ENCODE peak calls at places on chromosomes 3 and 15, in ten cellular contexts. N, Q, H, B, R, L, T, G, F and Z are unnamed samples.

GRCh38 chr15:93232840-93233239 is 143.8 kb upstream of the RGMA start:
- DNase-seq in N (no peak), Q (no peak), H (no peak), B (no peak), R (no peak), L (no peak), T (no peak), G (no peak), F (no peak), Z (no peak)

GRCh38 chr3:119084371-119085069 is 49.9 kb upstream of the IGSF11 start:
- DNase-seq in N (no peak), Q (no peak), H (no peak), B (no peak), R (no peak), L (no peak), T (no peak), G (no peak), F (peak; percentile 69), Z (peak; percentile 43)

GRCh38 chr3:111851511-111851954 is 7.5 kb upstream of the PHLDB2 start:
- DNase-seq in N (no peak), Q (peak; percentile 15), H (no peak), B (no peak), R (no peak), L (peak; percentile 66), T (peak; percentile 87), G (no peak), F (no peak), Z (peak; percentile 83)

GRCh38 chr3:65907232-65908130 is 131.2 kb downstream of the MAGI1 start:
- DNase-seq in N (no peak), Q (no peak), H (peak; percentile 30), B (no peak), R (no peak), L (no peak), T (no peak), G (no peak), F (no peak), Z (no peak)

GRCh38 chr15:83248944-83249343 is 35.5 kb downstream of the BNC1 start:
- DNase-seq in N (no peak), Q (no peak), H (peak; percentile 63), B (no peak), R (no peak), L (no peak), T (no peak), G (no peak), F (no peak), Z (no peak)

GRCh38 chr3:158961911-158962310 is 160.1 kb downstream of the MFSD1 start:
- DNase-seq in N (no peak), Q (no peak), H (no peak), B (no peak), R (no peak), L (no peak), T (no peak), G (no peak), F (no peak), Z (no peak)

GRCh38 chr3:194773666-194774455 is 88.2 kb downstream of the FAM43A start:
- DNase-seq in N (no peak), Q (no peak), H (no peak), B (peak; percentile 50), R (peak; percentile 37), L (no peak), T (no peak), G (no peak), F (no peak), Z (peak; percentile 72)

GRCh38 chr3:197242784-197243432 is 55.5 kb downstream of the DLG1 start:
- DNase-seq in N (no peak), Q (no peak), H (peak; percentile 62), B (no peak), R (no peak), L (no peak), T (no peak), G (no peak), F (no peak), Z (no peak)

GRCh38 chr3:56269755-56270154 is 198.5 kb downstream of the ERC2 start:
- DNase-seq in N (no peak), Q (no peak), H (no peak), B (no peak), R (no peak), L (peak; percentile 12), T (peak; percentile 66), G (no peak), F (no peak), Z (no peak)

GRCh38 chr3:197463279-197463678 is 92.5 kb downstream of the BDH1 start:
- DNase-seq in N (no peak), Q (no peak), H (no peak), B (no peak), R (no peak), L (peak; percentile 35), T (peak; percentile 13), G (no peak), F (no peak), Z (no peak)

GRCh38 chr15:96849501-96849900 is 519.0 kb downstream of the NR2F2 start:
- DNase-seq in N (no peak), Q (no peak), H (no peak), B (no peak), R (no peak), L (no peak), T (peak; percentile 47), G (no peak), F (no peak), Z (peak; percentile 79)

DNA sequence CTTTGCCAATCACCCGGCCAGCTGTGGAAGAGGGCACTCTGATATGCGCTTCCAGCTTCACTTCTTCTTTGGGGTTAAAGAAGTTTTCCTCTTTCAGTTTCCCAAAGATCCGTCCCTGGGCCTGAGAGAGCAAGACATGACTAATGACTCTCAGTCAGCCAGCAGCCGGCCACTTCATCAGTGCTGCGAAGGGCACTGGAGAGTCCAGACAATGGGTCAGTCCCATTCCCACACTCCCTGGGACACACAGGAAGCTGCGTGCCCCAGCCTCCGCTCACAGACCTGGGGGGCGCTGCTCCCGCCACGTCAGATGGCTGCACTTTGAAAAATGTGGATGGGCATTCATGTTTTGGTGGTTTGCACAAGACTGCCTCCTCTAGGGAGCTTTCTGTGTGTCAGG is 63.3 kb downstream of the SENP2 start:
- DNase-seq in N (no peak), Q (peak; percentile 78), H (no peak), B (peak; percentile 62), R (no peak), L (no peak), T (peak; percentile 29), G (no peak), F (no peak), Z (no peak)
- H3K36me3 ChIP-seq in N (peaks cover 5% of the 10 kb centered on the region), Q (no peaks in the 10 kb centered on the region), H (no peaks in the 10 kb centered on the region), B (no peaks in the 10 kb centered on the region), R (no peaks in the 10 kb centered on the region), L (peaks cover 84% of the 10 kb centered on the region), T (peaks cover 68% of the 10 kb centered on the region), G (no peaks in the 10 kb centered on the region), F (no peaks in the 10 kb centered on the region), Z (peaks cover 76% of the 10 kb centered on the region)

GRCh38 chr3:172627057-172627809 is 83.6 kb downstream of the NCEH1 start:
- DNase-seq in N (no peak), Q (no peak), H (no peak), B (no peak), R (no peak), L (no peak), T (peak; percentile 80), G (no peak), F (no peak), Z (no peak)
- H3K9me3 ChIP-seq in N (no peaks in the 10 kb centered on the region), Q (no peaks in the 10 kb centered on the region), H (no peaks in the 10 kb centered on the region), B (no peaks in the 10 kb centered on the region), R (no peaks in the 10 kb centered on the region), L (no peaks in the 10 kb centered on the region), T (no peaks in the 10 kb centered on the region), G (no peaks in the 10 kb centered on the region), F (no peaks in the 10 kb centered on the region), Z (peaks cover 2% of the 10 kb centered on the region)

GRCh38 chr15:43258781-43259180 is 7.9 kb downstream of the TGM5 start:
- DNase-seq in N (no peak), Q (no peak), H (no peak), B (no peak), R (no peak), L (no peak), T (no peak), G (no peak), F (no peak), Z (no peak)

GRCh38 chr15:43255376-43255775 is 11.4 kb downstream of the TGM5 start:
- DNase-seq in N (no peak), Q (no peak), H (no peak), B (no peak), R (no peak), L (no peak), T (no peak), G (no peak), F (no peak), Z (no peak)

GRCh38 chr15:43253431-43254403 is 13.0 kb downstream of the TGM5 start:
- DNase-seq in N (no peak), Q (peak; percentile 22), H (no peak), B (no peak), R (no peak), L (no peak), T (peak; percentile 51), G (no peak), F (no peak), Z (peak; percentile 81)

GRCh38 chr15:43260011-43260615 is 6.6 kb downstream of the TGM5 start:
- DNase-seq in N (no peak), Q (no peak), H (no peak), B (no peak), R (no peak), L (no peak), T (no peak), G (no peak), F (no peak), Z (no peak)

DNA sequence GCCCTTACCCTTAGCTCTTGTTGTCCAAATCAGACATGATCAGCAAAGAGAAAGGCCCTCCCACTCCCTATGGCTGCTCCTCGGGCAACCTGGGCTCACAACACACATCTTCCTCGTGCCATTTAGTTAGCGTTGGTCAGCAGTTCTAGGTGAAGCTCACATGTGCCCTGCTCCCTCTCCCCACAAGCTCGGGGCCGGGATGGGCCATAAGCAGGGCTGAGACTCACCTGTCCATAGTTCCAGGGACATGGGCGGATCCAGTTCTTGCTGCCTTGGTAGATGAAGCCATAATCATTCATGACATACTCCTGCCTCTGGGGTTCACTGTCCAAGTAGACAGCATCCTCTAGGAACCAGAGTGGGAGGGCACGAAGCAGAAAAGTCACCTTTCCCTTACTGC is 10.4 kb downstream of the TGM5 start:
- DNase-seq in N (no peak), Q (no peak), H (no peak), B (no peak), R (no peak), L (no peak), T (no peak), G (no peak), F (no peak), Z (no peak)
- H3K27me3 ChIP-seq in N (no peaks in the 10 kb centered on the region), Q (no peaks in the 10 kb centered on the region), H (no peaks in the 10 kb centered on the region), B (no peaks in the 10 kb centered on the region), R (no peaks in the 10 kb centered on the region), L (no peaks in the 10 kb centered on the region), T (no peaks in the 10 kb centered on the region), G (no peaks in the 10 kb centered on the region), F (no peaks in the 10 kb centered on the region), Z (no peaks in the 10 kb centered on the region)

DNA sequence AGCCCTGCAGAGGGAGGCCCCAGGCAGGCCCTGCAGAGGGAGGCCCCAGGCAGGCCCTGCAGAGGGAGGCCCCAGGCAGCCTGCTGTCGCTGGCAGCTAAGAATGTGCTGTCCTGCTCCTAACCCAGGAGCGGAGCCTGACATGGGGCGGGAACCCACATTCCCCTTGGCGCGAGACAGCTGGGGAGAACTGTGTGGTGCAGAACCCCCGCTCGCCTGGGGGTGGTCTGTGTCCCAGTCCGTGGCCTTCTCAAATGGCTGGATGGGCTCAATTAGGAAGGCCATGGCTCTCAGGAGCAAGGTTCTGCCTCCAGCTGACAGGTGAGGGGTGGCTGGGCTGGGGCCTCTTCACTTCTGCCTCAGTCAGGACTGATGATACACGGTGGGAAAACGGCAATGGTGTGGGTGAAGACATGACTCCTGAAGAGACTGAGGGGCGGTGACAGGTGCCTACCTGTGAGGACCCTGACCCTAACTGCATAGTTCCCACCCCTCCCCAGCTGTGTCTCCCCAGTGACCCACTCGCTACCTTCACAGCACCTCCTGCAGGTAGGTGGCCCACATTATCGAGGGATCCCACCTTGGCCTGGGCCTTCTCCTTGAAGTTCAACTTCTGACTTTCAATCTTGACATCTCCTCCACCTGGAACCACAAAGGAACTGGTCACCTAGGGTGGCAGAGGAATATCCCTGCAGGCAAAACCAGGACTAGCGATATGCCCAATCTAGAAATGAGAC is 52.0 kb downstream of the DHX30 start:
- DNase-seq in N (no peak), Q (no peak), H (no peak), B (no peak), R (no peak), L (no peak), T (no peak), G (no peak), F (no peak), Z (no peak)
- H3K36me3 ChIP-seq in N (peaks cover 95% of the 10 kb centered on the region), Q (no peaks in the 10 kb centered on the region), H (no peaks in the 10 kb centered on the region), B (peaks cover 95% of the 10 kb centered on the region), R (peaks cover 6% of the 10 kb centered on the region), L (peaks cover 91% of the 10 kb centered on the region), T (peaks cover 42% of the 10 kb centered on the region), G (peaks cover 18% of the 10 kb centered on the region), F (peaks cover 76% of the 10 kb centered on the region), Z (peaks cover 14% of the 10 kb centered on the region)